ENCODE peak calls at places on chromosomes 1 and 21, in six cellular contexts. X, I, F, N, S and L are unnamed samples.

GRCh38 chr21:31872452-31873274 is at the start of gene HUNK:
- DNase-seq in X (peak), I (no peak), F (peak), N (peak), S (peak), L (no peak)

GRCh38 chr1:168991667-168992475 is 114.6 kb upstream of the ATP1B1 start:
- DNase-seq in X (no peak), I (no peak), F (no peak), N (peak), S (no peak), L (no peak)

GRCh38 chr1:170204121-170204520 is 58.4 kb downstream of the NTMT2 start:
- DNase-seq in X (no peak), I (no peak), F (no peak), N (peak), S (no peak), L (peak)

GRCh38 chr1:109794319-109795132 is 30.8 kb upstream of the EPS8L3 start:
- DNase-seq in X (no peak), I (no peak), F (no peak), N (peak), S (no peak), L (no peak)

GRCh38 chr1:234943801-234944402 is 184.7 kb downstream of the TOMM20 start:
- DNase-seq in X (no peak), I (no peak), F (no peak), N (no peak), S (no peak), L (no peak)

GRCh38 chr21:42664614-42665013 is 11.2 kb downstream of the PDE9A start:
- DNase-seq in X (no peak), I (no peak), F (no peak), N (no peak), S (no peak), L (no peak)

GRCh38 chr1:112454316-112454715 is 54.4 kb upstream of the WNT2B start:
- DNase-seq in X (no peak), I (no peak), F (no peak), N (no peak), S (no peak), L (no peak)

GRCh38 chr21:34836103-34836932 is 167.5 kb downstream of the CLIC6 start:
- DNase-seq in X (no peak), I (peak), F (peak), N (peak), S (peak), L (peak)

GRCh38 chr1:174875306-174875705 is 124.4 kb upstream of the CACYBP start:
- DNase-seq in X (no peak), I (peak), F (no peak), N (no peak), S (peak), L (no peak)

GRCh38 chr1:23577056-23577985 is 18.0 kb upstream of the ID3 start:
- DNase-seq in X (no peak), I (no peak), F (peak), N (peak), S (no peak), L (peak)

GRCh38 chr1:200527670-200528069 is 92.9 kb downstream of the KIF14 start:
- DNase-seq in X (no peak), I (no peak), F (no peak), N (no peak), S (no peak), L (no peak)

GRCh38 chr1:232435746-232436145 is 194.2 kb downstream of the SIPA1L2 start:
- DNase-seq in X (no peak), I (no peak), F (peak), N (peak), S (no peak), L (peak)

GRCh38 chr1:217522280-217522679 is 108.6 kb downstream of the GPATCH2 start:
- DNase-seq in X (no peak), I (no peak), F (no peak), N (no peak), S (no peak), L (no peak)

GRCh38 chr21:43893536-43894205 is 28.6 kb downstream of the AGPAT3 start:
- DNase-seq in X (no peak), I (no peak), F (no peak), N (no peak), S (no peak), L (peak)

GRCh38 chr1:225700164-225700740 is 47.3 kb upstream of the ENAH start:
- DNase-seq in X (no peak), I (peak), F (peak), N (peak), S (peak), L (peak)

GRCh38 chr1:68331117-68331865 is 99.0 kb upstream of the WLS start:
- DNase-seq in X (no peak), I (no peak), F (peak), N (peak), S (no peak), L (peak)

GRCh38 chr1:41498391-41498790 is 13.9 kb upstream of the EDN2 start:
- DNase-seq in X (no peak), I (no peak), F (no peak), N (peak), S (no peak), L (no peak)

GRCh38 chr1:42730002-42730401 is 10.0 kb downstream of the CLDN19 start:
- DNase-seq in X (no peak), I (no peak), F (no peak), N (no peak), S (no peak), L (no peak)

GRCh38 chr21:32021319-32022027 is 148.7 kb downstream of the HUNK start:
- DNase-seq in X (no peak), I (no peak), F (no peak), N (peak), S (peak), L (no peak)

GRCh38 chr1:50333595-50333974 is 89.7 kb downstream of the DMRTA2 start:
- DNase-seq in X (peak), I (no peak), F (peak), N (peak), S (peak), L (peak)

GRCh38 chr1:28663871-28664470 is 4.6 kb upstream of the GMEB1 start:
- DNase-seq in X (no peak), I (no peak), F (no peak), N (no peak), S (no peak), L (no peak)

GRCh38 chr1:153094426-153094825 is at the start of gene SPRR2E:
- DNase-seq in X (no peak), I (no peak), F (no peak), N (no peak), S (no peak), L (no peak)

GRCh38 chr1:147273409-147274307 is 31.2 kb downstream of the CHD1L start:
- DNase-seq in X (peak), I (no peak), F (peak), N (peak), S (peak), L (peak)

GRCh38 chr1:24149854-24150227 is 6.9 kb upstream of the IL22RA1 start:
- DNase-seq in X (no peak), I (peak), F (peak), N (peak), S (peak), L (peak)

GRCh38 chr1:75130865-75131592 is 3.2 kb upstream of the LHX8 start:
- DNase-seq in X (no peak), I (no peak), F (no peak), N (no peak), S (no peak), L (no peak)

DNA sequence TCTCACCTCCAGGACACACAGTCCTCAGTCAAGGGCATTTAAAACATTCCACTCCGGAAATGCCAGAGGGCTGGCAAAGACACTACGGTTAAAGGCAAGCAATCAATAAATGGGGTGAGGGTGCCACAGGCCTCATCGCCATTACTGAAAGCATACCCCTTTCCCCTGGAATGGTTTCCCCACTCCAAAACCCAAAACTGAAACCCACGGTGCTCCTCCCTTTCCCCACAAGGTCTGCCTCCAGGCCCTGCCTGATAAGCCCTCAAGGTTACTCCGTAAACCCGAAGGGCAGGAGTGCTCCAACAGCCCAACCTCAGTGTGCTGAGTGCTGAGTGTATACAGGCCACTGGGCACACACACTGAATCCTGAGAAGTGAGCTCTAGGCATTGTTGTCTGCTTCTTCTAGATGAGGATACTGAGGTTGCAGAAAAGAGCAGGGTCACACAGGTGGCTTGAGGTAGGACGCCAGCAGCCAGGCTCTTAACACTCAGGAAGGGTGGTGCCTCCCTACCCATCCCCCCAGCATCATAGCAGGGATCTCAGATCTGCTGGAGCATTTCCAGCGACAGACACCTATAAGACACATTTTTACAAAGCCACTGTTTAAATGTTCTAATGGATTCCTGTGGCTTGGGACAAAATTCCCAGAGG is 29.0 kb downstream of the SSBP3 start:
- DNase-seq in X (peak), I (no peak), F (peak), N (peak), S (peak), L (peak)
- H3K4me3 ChIP-seq in X (no peak), I (no peak), F (no peak), N (no peak), S (no peak), L (no peak)

DNA sequence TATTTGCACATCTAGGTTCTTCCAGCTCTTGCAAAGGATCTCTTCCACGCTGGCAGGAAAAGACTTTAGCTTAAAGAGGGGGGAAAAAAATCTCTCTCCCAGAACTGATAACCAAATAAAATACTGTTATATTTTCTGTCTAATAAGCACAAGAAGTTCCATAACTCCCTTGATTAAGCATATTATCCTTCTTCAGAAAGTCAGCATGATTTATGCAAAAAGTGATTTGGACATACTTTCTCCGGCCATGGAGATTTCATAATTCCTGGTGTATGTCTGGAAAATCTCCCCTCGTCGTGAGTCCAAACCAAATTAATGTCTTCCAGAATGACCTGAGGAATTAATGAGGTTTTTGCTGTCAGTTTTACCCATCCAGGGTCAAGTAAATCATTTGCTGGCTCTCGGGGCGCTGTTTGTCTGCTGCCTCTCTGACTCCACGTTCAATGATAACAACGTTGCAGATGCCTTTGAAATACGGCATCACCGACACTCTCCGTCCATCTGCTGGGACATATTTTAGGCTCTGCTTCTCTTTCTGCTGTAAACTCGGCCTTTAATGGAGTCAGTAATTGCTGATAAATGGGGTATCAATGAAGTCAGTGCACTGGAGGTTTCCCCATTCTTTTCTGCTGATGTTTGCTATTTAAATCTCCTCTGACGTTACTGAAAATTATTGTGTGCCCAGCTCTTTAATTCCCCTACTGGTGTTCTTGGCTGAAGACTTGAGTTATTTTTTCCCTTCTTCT is 112.9 kb downstream of the HLX start:
- DNase-seq in X (peak), I (no peak), F (no peak), N (peak), S (no peak), L (peak)
- H3K4me3 ChIP-seq in X (peak), I (no peak), F (no peak), N (peak), S (no peak), L (peak)

GRCh38 chr1:8021676-8022266 is 4.3 kb downstream of the ERRFI1 start:
- DNase-seq in X (no peak), I (no peak), F (peak), N (no peak), S (peak), L (no peak)
- H3K4me3 ChIP-seq in X (no peak), I (peak), F (peak), N (no peak), S (peak), L (no peak)

GRCh38 chr1:162662013-162662412 is 29.7 kb downstream of the DDR2 start:
- DNase-seq in X (no peak), I (no peak), F (no peak), N (no peak), S (no peak), L (no peak)

GRCh38 chr1:162660598-162660997 is 28.3 kb downstream of the DDR2 start:
- DNase-seq in X (no peak), I (no peak), F (no peak), N (no peak), S (no peak), L (peak)

GRCh38 chr1:162661336-162661735 is 29.1 kb downstream of the DDR2 start:
- DNase-seq in X (no peak), I (no peak), F (no peak), N (no peak), S (no peak), L (no peak)

GRCh38 chr1:162663589-162664030 is 31.3 kb downstream of the DDR2 start:
- DNase-seq in X (no peak), I (no peak), F (peak), N (peak), S (peak), L (peak)

GRCh38 chr1:162663086-162663485 is 30.8 kb downstream of the DDR2 start:
- DNase-seq in X (no peak), I (no peak), F (peak), N (peak), S (no peak), L (peak)
- H3K4me3 ChIP-seq in X (no peak), I (no peak), F (no peak), N (peak), S (no peak), L (no peak)

DNA sequence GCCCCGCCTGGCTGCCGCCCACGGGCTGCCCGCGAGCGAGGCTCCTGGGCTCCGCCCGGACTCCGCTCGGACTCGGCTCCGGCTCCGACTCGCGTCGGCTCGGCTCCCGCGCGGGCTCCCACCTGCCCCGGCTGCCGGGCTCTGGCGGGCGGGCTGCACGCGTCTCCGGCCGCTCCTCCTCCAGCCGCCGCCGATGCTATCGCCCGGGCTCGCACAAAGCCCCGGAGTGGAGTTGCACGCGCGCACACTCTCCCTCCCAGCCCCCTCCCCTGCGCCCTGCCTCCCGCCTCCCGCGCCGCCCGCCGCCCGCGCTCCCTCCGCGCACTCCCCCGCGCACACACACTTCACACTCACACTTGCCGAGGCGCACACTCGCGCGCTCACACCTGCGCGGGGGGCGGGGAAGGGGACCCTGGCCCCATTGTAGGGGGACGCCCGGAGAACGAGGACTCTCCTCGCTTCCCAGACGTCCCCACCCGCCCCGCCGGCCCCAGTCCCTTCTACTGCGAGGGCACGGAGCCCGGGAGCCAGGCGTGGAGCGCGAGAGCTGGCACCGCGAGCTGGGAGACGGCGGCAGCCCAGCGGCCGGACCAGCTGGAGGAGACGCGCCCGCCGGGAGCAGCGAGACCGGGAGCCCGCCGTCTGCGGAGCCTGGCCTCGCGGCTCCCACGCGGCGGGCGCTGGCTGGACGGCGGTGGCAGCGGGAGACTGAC is at the start of gene GRIK3:
- DNase-seq in X (peak), I (no peak), F (no peak), N (peak), S (no peak), L (peak)
- H3K4me3 ChIP-seq in X (peak), I (no peak), F (no peak), N (no peak), S (no peak), L (no peak)

GRCh38 chr1:3744646-3745045 is 7.6 kb upstream of the CCDC27 start:
- DNase-seq in X (no peak), I (peak), F (no peak), N (no peak), S (no peak), L (no peak)

GRCh38 chr1:3745590-3746381 is 6.5 kb upstream of the CCDC27 start:
- DNase-seq in X (no peak), I (peak), F (no peak), N (peak), S (no peak), L (no peak)

GRCh38 chr1:3743826-3744225 is 8.4 kb upstream of the CCDC27 start:
- DNase-seq in X (no peak), I (no peak), F (no peak), N (no peak), S (no peak), L (no peak)

GRCh38 chr1:3746389-3746783 is 5.9 kb upstream of the CCDC27 start:
- DNase-seq in X (no peak), I (peak), F (no peak), N (peak), S (no peak), L (peak)

DNA sequence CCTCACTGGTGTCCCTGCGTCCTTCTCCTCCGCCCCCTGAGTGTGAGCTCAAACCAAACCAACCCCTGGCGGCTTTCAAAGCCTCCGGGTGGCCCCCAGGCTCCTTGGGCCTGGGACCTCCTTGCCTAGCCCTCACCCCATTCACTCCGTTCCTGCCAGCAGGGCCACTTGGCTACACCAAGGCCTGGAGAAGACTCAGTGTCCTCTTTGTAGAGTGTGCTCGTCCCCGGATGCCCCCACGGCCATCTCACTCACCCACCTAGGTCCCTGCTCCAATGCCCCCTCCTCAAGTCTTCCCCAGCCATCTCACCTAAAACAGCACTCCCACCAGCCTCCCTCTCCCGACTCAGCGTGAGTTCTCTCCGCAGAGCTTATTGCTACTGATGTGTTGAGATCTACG is 7.2 kb upstream of the CCDC27 start:
- DNase-seq in X (no peak), I (peak), F (no peak), N (no peak), S (no peak), L (no peak)
- H3K4me3 ChIP-seq in X (no peak), I (no peak), F (no peak), N (no peak), S (no peak), L (no peak)

GRCh38 chr1:173017792-173018191 is 32.9 kb downstream of the TNFSF18 start:
- DNase-seq in X (no peak), I (no peak), F (no peak), N (no peak), S (no peak), L (no peak)
- H3K4me3 ChIP-seq in X (no peak), I (no peak), F (no peak), N (no peak), S (no peak), L (no peak)

DNA sequence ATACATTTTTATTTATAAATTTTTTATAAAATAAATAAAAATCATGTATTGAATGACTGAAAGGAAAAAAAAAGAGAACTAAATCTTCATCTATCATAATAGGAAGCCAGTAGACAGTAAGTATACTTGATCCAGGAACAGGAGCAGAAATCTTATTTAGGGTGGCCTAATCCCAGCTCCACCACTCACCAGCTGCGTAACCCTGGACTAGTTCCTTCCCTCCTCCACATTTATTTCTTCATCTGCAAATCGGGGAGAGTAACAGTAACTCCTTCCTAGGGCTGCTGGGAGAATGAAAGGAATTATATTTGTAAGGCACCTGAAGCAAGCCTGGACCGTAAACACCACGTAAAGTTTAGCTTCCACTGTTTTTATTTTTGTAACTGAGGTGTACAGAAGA is 17.9 kb downstream of the GLIS1 start:
- DNase-seq in X (no peak), I (no peak), F (no peak), N (no peak), S (no peak), L (no peak)
- H3K4me3 ChIP-seq in X (no peak), I (no peak), F (no peak), N (no peak), S (no peak), L (no peak)

GRCh38 chr21:15197696-15198095 is 132.9 kb upstream of the NRIP1 start:
- DNase-seq in X (no peak), I (no peak), F (no peak), N (no peak), S (no peak), L (no peak)

GRCh38 chr21:15203740-15204139 is 138.9 kb upstream of the NRIP1 start:
- DNase-seq in X (no peak), I (no peak), F (no peak), N (no peak), S (no peak), L (no peak)

GRCh38 chr21:15195768-15196167 is 131.0 kb upstream of the NRIP1 start:
- DNase-seq in X (no peak), I (no peak), F (no peak), N (no peak), S (no peak), L (no peak)

GRCh38 chr21:15199414-15199813 is 134.6 kb upstream of the NRIP1 start:
- DNase-seq in X (no peak), I (no peak), F (no peak), N (no peak), S (no peak), L (no peak)

GRCh38 chr21:15199940-15200339 is 135.1 kb upstream of the NRIP1 start:
- DNase-seq in X (no peak), I (no peak), F (no peak), N (no peak), S (no peak), L (no peak)
- H3K4me3 ChIP-seq in X (no peak), I (no peak), F (no peak), N (no peak), S (no peak), L (no peak)

GRCh38 chr1:158163000-158163947 is 17.4 kb upstream of the CD1D start:
- DNase-seq in X (no peak), I (no peak), F (no peak), N (no peak), S (no peak), L (no peak)
- H3K4me3 ChIP-seq in X (no peak), I (no peak), F (no peak), N (no peak), S (no peak), L (no peak)